ENCODE peak calls at places on chromosomes 16 and 17, in seven cellular contexts. L is lower lobe of right lung, H is Panc1, W is tibial nerve, V is A549, U is Karpas-422, C is breast epithelium. Z is an unnamed sample. For H3K9me3, the result is how much of the 10 kb centered on the place peaks cover.

GRCh38 chr17:76889323-76889722 is 21.1 kb downstream of the MGAT5B start:
- DNase-seq in H (no peak), U (no peak), V (no peak), C (no peak), W (no peak), L (no peak), Z (no peak)

GRCh38 chr17:79299349-79299748 is 224.7 kb downstream of the ENGASE start:
- DNase-seq in W (no peak), L (no peak), H (no peak), V (no peak), U (peak), C (no peak), Z (no peak)

GRCh38 chr17:77826132-77826873 is 132.2 kb upstream of the TNRC6C start:
- DNase-seq in U (no peak), W (no peak), L (peak), H (no peak), V (no peak), C (no peak), Z (no peak)

GRCh38 chr16:870856-871561 is 70.5 kb upstream of the GNG13 start:
- DNase-seq in V (no peak), L (no peak), H (no peak), U (no peak), C (no peak), W (no peak), Z (no peak)

GRCh38 chr16:56749806-56750491 is 20.0 kb downstream of the NUP93 start:
- DNase-seq in C (no peak), U (peak), W (no peak), L (no peak), H (no peak), V (no peak), Z (no peak)

GRCh38 chr17:81488276-81488860 is 24.2 kb downstream of the ACTG1 start:
- DNase-seq in W (no peak), U (no peak), H (no peak), V (no peak), L (no peak), C (no peak), Z (no peak)

GRCh38 chr16:88430524-88431446 is 22.3 kb upstream of the ZFPM1 start:
- DNase-seq in W (no peak), L (no peak), H (no peak), U (no peak), V (no peak), C (no peak), Z (no peak)

GRCh38 chr16:81095953-81096714 is at the start of gene GCSH:
- DNase-seq in L (peak), C (peak), H (peak), V (peak), U (peak), W (peak), Z (peak)

GRCh38 chr16:75244225-75244792 is 7.1 kb downstream of the BCAR1 start:
- DNase-seq in L (peak), U (no peak), H (no peak), V (no peak), C (no peak), W (no peak), Z (no peak)

GRCh38 chr16:15643453-15644305 is 725 bp upstream of the MARF1 start:
- DNase-seq in H (peak), C (no peak), V (peak), W (no peak), L (no peak), U (peak), Z (no peak)

GRCh38 chr17:8441690-8442089 is 6.0 kb downstream of the NDEL1 start:
- DNase-seq in L (no peak), U (no peak), V (no peak), C (no peak), H (no peak), W (no peak), Z (no peak)

GRCh38 chr17:43927101-43927935 is 15.0 kb downstream of the PPY start:
- DNase-seq in H (no peak), V (no peak), C (no peak), W (no peak), L (no peak), U (no peak), Z (no peak)

GRCh38 chr17:2178798-2179505 is 124.0 kb downstream of the HIC1 start:
- DNase-seq in W (no peak), H (no peak), V (no peak), U (no peak), C (no peak), L (no peak), Z (no peak)

GRCh38 chr17:2179615-2180295 is 123.8 kb downstream of the SMG6 start:
- DNase-seq in H (no peak), V (no peak), L (no peak), C (peak), W (peak), U (no peak), Z (no peak)

GRCh38 chr17:2176484-2177175 is 121.7 kb downstream of the HIC1 start:
- DNase-seq in L (no peak), V (no peak), C (no peak), U (no peak), W (no peak), H (no peak), Z (no peak)

GRCh38 chr17:2175294-2175628 is 120.4 kb downstream of the HIC1 start:
- DNase-seq in V (no peak), L (no peak), U (no peak), H (no peak), W (no peak), C (no peak), Z (no peak)

DNA sequence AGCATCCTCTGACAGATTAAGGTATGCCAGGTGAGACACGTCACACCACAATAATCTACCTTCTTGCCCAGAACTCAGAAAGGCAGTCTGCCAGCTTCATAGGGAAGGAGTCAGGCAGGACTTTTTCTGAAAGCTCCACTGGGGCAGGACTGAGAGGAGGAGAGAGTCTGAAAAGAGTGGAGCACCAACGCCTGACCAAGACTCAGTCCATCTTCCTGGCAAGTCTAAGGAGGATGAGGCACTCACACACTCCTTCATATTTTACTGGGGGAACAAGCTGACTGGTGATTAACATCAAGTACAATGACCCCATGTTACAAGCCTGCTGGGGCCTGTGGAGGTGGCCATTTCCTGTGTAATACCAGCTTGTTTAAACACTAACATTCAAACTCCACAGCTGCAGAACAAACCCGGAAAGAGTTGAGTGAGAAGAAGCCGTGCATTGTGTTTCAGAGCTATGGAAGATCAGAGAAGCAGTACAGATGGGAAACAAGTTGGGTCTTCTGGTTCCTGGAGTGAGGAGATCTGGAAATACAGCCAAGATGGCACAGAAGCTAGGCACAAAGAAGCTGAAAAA is 122.4 kb downstream of the HIC1 start:
- DNase-seq in H (no peak), L (no peak), C (no peak), U (no peak), W (no peak), V (no peak), Z (no peak)
- H3K27ac ChIP-seq in H (no peak), L (peak), C (peak), U (no peak), W (no peak), V (no peak), Z (no peak)

GRCh38 chr16:67654069-67654911 is 5.8 kb downstream of the ACD start:
- DNase-seq in L (no peak), V (no peak), H (no peak), C (no peak), U (no peak), W (no peak), Z (no peak)
- H3K4me3 ChIP-seq in L (no peak), V (no peak), H (no peak), C (no peak), U (no peak), W (no peak), Z (no peak)

DNA sequence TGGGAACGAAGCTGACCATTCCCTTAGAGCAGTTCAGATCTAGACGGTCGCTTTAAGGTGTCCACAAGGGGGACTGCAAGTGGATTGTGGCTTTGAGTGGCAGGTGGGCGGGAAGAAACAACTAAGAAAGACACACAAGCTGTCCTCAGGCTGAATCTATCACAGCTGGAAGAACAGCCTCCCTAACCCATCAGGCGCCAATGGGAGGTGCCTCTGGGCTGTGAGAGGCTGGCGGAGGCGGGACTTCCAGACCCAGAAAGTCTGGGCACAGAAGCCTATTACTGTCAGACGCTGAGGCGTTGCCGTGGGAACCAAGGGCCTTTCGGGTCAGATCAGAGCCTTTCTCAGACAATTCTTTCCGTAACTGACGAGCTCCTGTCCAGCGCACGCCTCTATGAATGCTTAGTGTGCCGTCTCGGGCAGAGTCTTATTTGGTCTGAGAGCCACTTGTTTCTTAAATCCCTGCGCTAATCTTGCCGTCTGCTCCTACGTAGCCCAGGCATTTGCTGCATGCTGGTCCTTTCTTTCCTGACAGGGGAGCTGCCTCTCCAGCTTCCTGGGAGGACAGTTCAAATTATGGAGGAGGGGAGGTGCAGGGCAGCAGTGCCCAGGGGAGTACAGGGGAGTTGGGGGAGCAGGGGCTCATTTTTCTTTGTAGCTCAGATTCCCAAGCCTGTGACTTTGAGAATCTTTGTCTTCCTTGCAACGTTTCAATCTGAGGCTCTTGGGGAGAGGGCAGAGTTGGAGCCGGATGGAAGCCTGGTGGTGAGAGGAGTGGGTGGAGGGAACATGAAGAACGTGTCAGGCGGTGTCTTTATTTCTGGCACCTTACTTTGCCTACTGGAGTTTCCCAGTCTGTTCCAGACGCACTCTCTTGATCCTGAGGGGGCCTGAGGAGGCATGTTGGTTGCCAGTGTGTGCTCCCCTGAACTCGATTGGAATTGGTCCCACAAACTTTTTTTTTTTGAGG is 618.7 kb downstream of the KCNJ18 start:
- DNase-seq in U (peak), V (peak), L (no peak), C (no peak), W (no peak), H (no peak), Z (peak)
- H3K9me3 ChIP-seq in U (under half), V (under half), L (under half), C (under half), W (under half), H (under half), Z (under half)

GRCh38 chr17:50636804-50637195 is 2.1 kb downstream of the ABCC3 start:
- DNase-seq in V (no peak), C (no peak), H (no peak), L (no peak), W (no peak), U (no peak), Z (no peak)

GRCh38 chr17:50636145-50636803 is 1.6 kb downstream of the ABCC3 start:
- DNase-seq in V (peak), C (no peak), H (no peak), U (no peak), W (no peak), L (no peak), Z (no peak)

GRCh38 chr17:50638572-50638850 is 3.8 kb downstream of the ABCC3 start:
- DNase-seq in W (no peak), C (no peak), L (no peak), U (no peak), V (peak), H (no peak), Z (no peak)

GRCh38 chr17:50638851-50639767 is 4.4 kb downstream of the ABCC3 start:
- DNase-seq in H (peak), W (peak), U (no peak), V (peak), L (peak), C (peak), Z (no peak)

GRCh38 chr17:50637829-50638571 is 3.3 kb downstream of the ABCC3 start:
- DNase-seq in C (no peak), L (no peak), W (no peak), U (no peak), V (no peak), H (no peak), Z (no peak)
- H3K27ac ChIP-seq in C (peak), L (peak), W (no peak), U (no peak), V (peak), H (peak), Z (no peak)

GRCh38 chr16:57757326-57757786 is 21.8 kb downstream of the KATNB1 start:
- DNase-seq in L (peak), U (peak), H (no peak), V (peak), C (peak), W (peak), Z (no peak)
- H3K4me3 ChIP-seq in L (no peak), U (no peak), H (no peak), V (no peak), C (no peak), W (no peak), Z (no peak)

DNA sequence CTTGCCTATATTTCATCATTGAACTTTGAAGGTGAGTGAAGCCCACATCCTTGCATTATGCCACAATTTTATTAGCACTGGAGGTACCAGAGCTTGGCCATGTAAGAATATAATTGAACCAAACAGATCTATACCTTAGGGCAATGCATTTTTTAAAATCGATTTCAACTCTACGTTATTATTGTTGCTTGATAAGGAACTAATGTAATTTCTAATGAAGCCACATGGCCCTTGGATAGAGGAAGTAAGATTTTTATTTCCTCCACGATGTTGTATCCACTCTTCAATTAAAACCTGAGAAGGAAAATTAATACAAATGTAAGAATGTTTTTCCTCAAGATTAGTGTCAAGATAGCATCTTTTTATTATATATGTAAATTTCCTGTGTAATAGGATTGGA is 370.0 kb upstream of the EEF2KMT start:
- DNase-seq in H (no peak), C (no peak), W (no peak), L (no peak), V (no peak), U (no peak), Z (no peak)
- H3K9me3 ChIP-seq in H (under half), C (under half), W (under half), L (under half), V (under half), U (under half), Z (under half)

GRCh38 chr17:44976198-44976597 is 8.1 kb upstream of the C1QL1 start:
- DNase-seq in V (no peak), U (no peak), H (no peak), W (no peak), L (no peak), C (no peak), Z (no peak)
- H3K27ac ChIP-seq in V (peak), U (no peak), H (no peak), W (no peak), L (no peak), C (no peak), Z (no peak)

DNA sequence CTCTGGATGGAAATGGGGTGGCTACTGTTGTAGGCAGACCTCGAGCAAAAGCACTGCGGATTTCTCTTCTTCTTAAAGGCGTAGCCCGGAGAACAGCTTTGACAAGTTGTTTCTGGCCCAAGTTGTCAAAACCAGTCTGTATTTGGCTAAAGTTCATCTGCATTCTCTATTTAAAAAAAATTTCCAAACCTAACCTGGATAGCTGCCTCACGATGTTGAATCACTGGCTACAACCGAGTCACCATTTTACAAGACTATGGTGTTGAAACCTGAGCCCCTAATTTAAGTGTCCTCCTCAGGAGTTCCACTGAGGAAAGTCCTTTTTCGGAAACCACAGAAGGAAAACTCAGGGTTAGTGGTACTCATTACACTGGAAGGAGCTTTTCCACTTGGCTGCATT is 1.5 kb downstream of the SLC16A6 start:
- DNase-seq in H (no peak), L (no peak), V (no peak), W (no peak), C (no peak), U (peak), Z (no peak)
- H3K4me3 ChIP-seq in H (no peak), L (peak), V (no peak), W (no peak), C (no peak), U (peak), Z (no peak)

DNA sequence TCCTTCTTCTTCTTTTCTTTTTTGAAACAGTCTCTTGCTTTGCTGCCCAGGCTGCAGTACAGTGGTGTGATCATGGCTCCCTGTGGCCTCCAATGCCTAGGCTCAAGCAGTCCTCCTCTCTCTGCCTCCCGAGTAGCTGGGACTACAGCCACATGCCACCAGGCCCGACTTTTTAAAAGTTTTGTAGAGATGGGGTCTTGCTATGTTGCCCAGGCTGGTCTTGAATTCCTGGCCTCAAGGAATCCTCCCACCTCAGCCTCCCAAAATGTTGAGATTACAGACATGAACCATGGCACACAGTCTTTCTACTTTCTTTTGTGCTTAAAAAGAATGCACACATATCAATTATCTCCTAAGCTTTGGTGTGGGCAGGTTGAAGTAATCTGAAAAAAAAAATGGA is 61.0 kb upstream of the DNAJA2 start:
- DNase-seq in W (no peak), H (no peak), U (no peak), L (no peak), C (no peak), V (no peak), Z (no peak)
- H3K9me3 ChIP-seq in W (under half), H (under half), U (under half), L (under half), C (under half), V (under half), Z (under half)